ENCODE peak calls at places on chromosomes 11 and 22, in seven cellular contexts. T, G, C, L, F, D and K are unnamed samples.

GRCh38 chr22:38853149-38853548 is 9.3 kb upstream of the NPTXR start:
- DNase-seq in L (no peak), T (no peak), D (no peak), C (no peak), F (no peak), G (no peak), K (no peak)

GRCh38 chr11:16825968-16826367 is 87.5 kb downstream of the C11orf58 start:
- DNase-seq in T (no peak), G (no peak), C (no peak), F (no peak), L (no peak), D (no peak), K (no peak)

GRCh38 chr22:38802671-38803121 is 8.8 kb upstream of the DNAL4 start:
- DNase-seq in G (peak; percentile 75), F (peak; percentile 99), D (peak; percentile 72), T (peak; percentile 97), C (no peak), L (peak; percentile 70), K (peak; percentile 99)

GRCh38 chr11:100687630-100688395 is 725 bp downstream of the ARHGAP42 start:
- DNase-seq in D (peak; percentile 72), G (peak; percentile 52), T (peak; percentile 79), F (peak; percentile 83), L (peak; percentile 64), C (no peak), K (peak; percentile 81)

GRCh38 chr11:67687986-67688385 is 13.6 kb upstream of the ALDH3B2 start:
- DNase-seq in G (no peak), L (no peak), F (no peak), D (no peak), C (no peak), T (no peak), K (no peak)

GRCh38 chr11:44007746-44008501 is 39.9 kb upstream of the ACCSL start:
- DNase-seq in G (no peak), C (no peak), T (no peak), F (peak; percentile 52), L (no peak), D (no peak), K (peak; percentile 23)

GRCh38 chr11:68525930-68526329 is 65.4 kb downstream of the PPP6R3 start:
- DNase-seq in G (no peak), L (peak; percentile 37), D (peak; percentile 20), T (peak; percentile 59), C (no peak), F (peak; percentile 38), K (peak; percentile 75)

GRCh38 chr11:61507962-61508824 is at the start of gene LRRC10B:
- DNase-seq in D (no peak), C (peak; percentile 11), L (peak; percentile 17), G (no peak), F (no peak), T (no peak), K (peak; percentile 25)

GRCh38 chr11:1459739-1460395 is 26.7 kb downstream of the MOB2 start:
- DNase-seq in F (no peak), L (no peak), G (no peak), D (no peak), T (no peak), C (no peak), K (no peak)

GRCh38 chr22:24969588-24970301 is 17.2 kb downstream of the KIAA1671 start:
- DNase-seq in T (peak; percentile 58), D (peak; percentile 39), G (no peak), L (peak; percentile 36), C (no peak), F (peak; percentile 54), K (no peak)
- H3K4me3 ChIP-seq in T (no peak overlapping the region), D (no peak overlapping the region), G (no peak overlapping the region), L (no peak overlapping the region), C (no peak overlapping the region), F (no peak overlapping the region), K (no peak overlapping the region)

GRCh38 chr22:20957118-20957690 is 9.9 kb upstream of the AIFM3 start:
- DNase-seq in F (no peak), D (no peak), G (no peak), T (no peak), C (no peak), L (peak; percentile 38), K (no peak)
- TF ChIP-seq CTCF in F (no peak), D (peak; percentile 7), G (no peak), T (no peak), C (no peak), L (no peak), K (no peak)

GRCh38 chr11:87005569-87005921 is 32.2 kb upstream of the TMEM135 start:
- DNase-seq in D (no peak), L (no peak), C (no peak), T (no peak), F (no peak), G (no peak), K (peak; percentile 40)
- H3K4me3 ChIP-seq in D (no peak overlapping the region), L (no peak overlapping the region), C (no peak overlapping the region), T (no peak overlapping the region), F (no peak overlapping the region), G (no peak overlapping the region), K (no peak overlapping the region)

DNA sequence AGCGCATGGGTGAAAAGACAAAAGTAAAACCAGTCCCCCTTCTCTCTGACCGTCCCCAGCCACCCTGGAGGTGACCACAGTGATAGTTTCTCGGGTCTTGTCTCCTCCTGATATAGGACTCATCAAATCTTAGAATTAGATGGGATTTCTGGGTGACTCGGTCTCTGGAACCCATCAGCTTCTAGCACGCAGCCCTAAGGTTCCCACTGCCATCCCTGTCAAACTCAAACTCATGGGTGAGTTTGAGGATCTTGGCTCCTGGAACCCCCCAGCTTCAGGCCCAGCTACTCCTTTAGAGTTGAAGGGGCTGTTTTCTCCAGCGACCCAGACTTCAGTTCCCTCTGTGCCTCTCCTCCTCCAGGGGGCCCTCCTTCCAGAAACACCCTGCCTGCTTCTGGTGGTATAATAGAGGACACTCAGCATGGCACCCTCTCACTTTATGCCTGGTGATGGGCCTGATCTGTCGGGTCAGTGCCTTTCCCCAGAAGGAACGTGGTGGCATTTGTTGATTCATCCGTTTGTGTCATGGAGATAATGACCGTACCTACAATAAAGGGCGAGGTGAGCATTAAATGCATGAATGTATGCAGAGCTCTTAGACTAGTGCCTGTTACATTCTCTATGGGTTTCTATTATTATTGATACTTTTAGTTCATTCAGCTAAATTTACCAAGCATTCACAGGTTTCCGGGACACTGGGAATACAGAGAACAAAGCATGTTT is 31.7 kb downstream of the MCM5 start:
- DNase-seq in F (no peak), C (no peak), G (no peak), D (no peak), T (no peak), L (no peak), K (no peak)
- TF ChIP-seq CTCF in F (peak; percentile 26), C (no peak), G (no peak), D (peak; percentile 56), T (no peak), L (no peak), K (no peak)

GRCh38 chr11:62610403-62610802 is 2.2 kb downstream of the EML3 start:
- DNase-seq in L (no peak), T (no peak), F (no peak), G (no peak), D (no peak), C (no peak), K (no peak)

GRCh38 chr11:62608776-62609175 is 3.8 kb downstream of the EML3 start:
- DNase-seq in L (no peak), C (no peak), T (no peak), G (no peak), D (no peak), F (no peak), K (no peak)

GRCh38 chr11:62611705-62612365 is 740 bp downstream of the EML3 start:
- DNase-seq in L (peak; percentile 67), D (no peak), T (peak; percentile 50), C (no peak), F (peak; percentile 70), G (no peak), K (peak; percentile 39)

GRCh38 chr11:62612366-62613274 is at the start of the genes EML3 and ROM1:
- DNase-seq in T (peak; percentile 75), D (no peak), F (peak; percentile 84), L (peak; percentile 88), C (peak; percentile 82), G (no peak), K (peak; percentile 68)

GRCh38 chr11:62610814-62611704 is 1.5 kb downstream of the EML3 start:
- DNase-seq in G (no peak), F (no peak), C (no peak), T (no peak), D (no peak), L (no peak), K (no peak)
- H3K4me3 ChIP-seq in G (peak overlapping the region; percentile 66), F (peak overlapping the region; percentile 86), C (peak overlapping the region; percentile 97), T (peak overlapping the region; percentile 84), D (peak overlapping the region; percentile 75), L (peak overlapping the region; percentile 13), K (peak overlapping the region; percentile 81)

DNA sequence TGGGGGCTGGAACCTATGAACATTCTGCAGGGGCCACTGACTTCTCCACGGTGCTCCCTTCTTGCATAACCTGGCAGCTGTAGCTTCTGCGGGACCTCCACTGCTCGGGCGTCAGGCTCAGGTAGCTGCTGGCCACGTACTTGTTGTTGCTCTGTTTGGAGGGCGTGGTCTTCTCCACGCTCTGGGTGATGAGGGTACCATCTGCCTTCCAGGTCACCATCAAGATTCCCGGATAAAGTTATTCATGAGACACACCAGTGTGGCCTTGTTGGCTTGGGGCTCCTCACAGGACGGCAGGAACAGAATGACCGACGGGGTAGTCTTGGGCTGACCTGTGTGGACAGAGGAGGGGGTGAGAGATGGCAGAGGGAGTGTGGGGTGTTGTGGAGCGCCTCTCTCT is 6.5 kb upstream of the DRICH1 start:
- DNase-seq in T (no peak), C (no peak), L (no peak), G (no peak), F (no peak), D (no peak), K (no peak)
- TF ChIP-seq CTCF in T (no peak), C (no peak), L (no peak), G (no peak), F (no peak), D (no peak), K (no peak)

DNA sequence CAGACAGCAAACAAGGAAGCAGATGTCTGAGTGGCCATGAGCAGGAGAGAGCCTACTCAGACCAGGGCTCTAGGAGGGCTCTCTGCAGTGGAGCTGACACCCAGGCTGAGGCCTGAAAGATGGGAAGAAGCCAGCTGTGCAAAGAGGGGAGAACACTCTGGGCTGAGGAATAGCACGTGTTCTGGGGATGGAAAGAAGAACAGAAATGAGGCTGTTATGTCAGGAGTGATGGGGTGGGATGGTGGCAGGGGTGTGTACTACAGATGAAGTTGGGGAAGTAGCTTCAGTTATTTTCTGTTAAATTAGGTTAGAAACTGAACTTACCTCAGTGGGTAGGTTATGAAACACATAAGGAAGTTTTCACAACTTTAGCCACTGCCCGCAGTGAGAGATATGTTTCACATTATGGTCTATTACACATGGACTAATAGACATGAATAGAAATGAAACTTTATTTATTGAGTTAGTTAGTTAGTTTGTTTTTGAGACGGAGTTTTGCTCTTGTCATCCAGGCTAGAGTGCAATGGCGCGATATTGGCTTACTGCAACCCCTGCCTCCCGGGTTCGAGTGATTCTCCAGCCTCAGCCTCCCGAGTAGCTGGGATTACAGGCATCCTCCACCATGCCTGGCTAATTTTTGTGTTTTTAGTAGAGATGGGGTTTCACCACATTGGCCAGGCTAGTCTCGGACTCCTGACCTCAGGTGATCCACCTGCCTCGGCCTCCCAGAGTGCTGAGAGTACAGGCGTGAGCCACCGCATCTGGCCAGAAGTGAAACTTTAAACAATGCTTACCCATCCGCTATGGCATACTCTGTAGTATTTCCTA is 7.8 kb downstream of the DCPS start:
- DNase-seq in D (no peak), L (no peak), C (no peak), F (peak; percentile 47), T (no peak), G (no peak), K (no peak)
- H3K4me3 ChIP-seq in D (no peak overlapping the region), L (no peak overlapping the region), C (no peak overlapping the region), F (no peak overlapping the region), T (no peak overlapping the region), G (no peak overlapping the region), K (no peak overlapping the region)

GRCh38 chr22:26235792-26236191 is 66.5 kb downstream of the SEZ6L start:
- DNase-seq in F (no peak), D (no peak), T (no peak), G (no peak), C (no peak), L (no peak), K (no peak)
- TF ChIP-seq CTCF in F (no peak), D (no peak), T (no peak), G (no peak), C (no peak), L (no peak), K (no peak)